ENCODE peak calls at places on chromosomes 6 and 20, in eight cellular contexts. R is NCI-H1694 treated with DMSO at 0.1 percent for 48 hours, K is hepatic stellate cell, P is D341Med, U is head of caudate nucleus, L is Ammon's horn, F is Panc1, I is LoVo. C is an unnamed sample.

GRCh38 chr6:119517428-119517827 is 167.9 kb upstream of the MAN1A1 start:
- DNase-seq in F (no peak), I (no peak), K (no peak), P (no peak), R (no peak), L (no peak), U (no peak), C (no peak)

GRCh38 chr20:49583669-49584417 is 15.9 kb upstream of the PTGIS start:
- DNase-seq in L (peak; percentile 16), R (peak; percentile 87), P (no peak), K (peak; percentile 80), F (peak; percentile 13), I (peak; percentile 44), U (no peak), C (peak; percentile 47)

GRCh38 chr6:170284126-170284773 is 6.6 kb downstream of the DLL1 start:
- DNase-seq in I (no peak), P (no peak), U (peak; percentile 21), R (no peak), F (no peak), L (no peak), K (no peak), C (no peak)

GRCh38 chr6:85126448-85127178 is 323.3 kb upstream of the NT5E start:
- DNase-seq in K (peak; percentile 10), U (peak; percentile 59), R (no peak), P (peak; percentile 67), I (peak; percentile 45), F (no peak), L (peak; percentile 57), C (no peak)

GRCh38 chr6:363909-364308 is 27.6 kb upstream of the IRF4 start:
- DNase-seq in P (no peak), I (no peak), R (no peak), U (no peak), L (no peak), K (no peak), F (no peak), C (no peak)

GRCh38 chr20:42530855-42531674 is 658.6 kb downstream of the PTPRT start:
- DNase-seq in L (peak; percentile 60), R (peak; percentile 5), I (peak; percentile 43), U (no peak), P (peak; percentile 60), K (no peak), F (peak; percentile 25), C (peak; percentile 61)

GRCh38 chr6:34383651-34384304 is 8.7 kb downstream of the NUDT3 start:
- DNase-seq in I (no peak), U (no peak), R (no peak), K (no peak), P (no peak), L (no peak), F (no peak), C (no peak)

GRCh38 chr6:27062755-27063154 is 184.7 kb upstream of the PRSS16 start:
- DNase-seq in P (no peak), I (no peak), K (no peak), U (no peak), F (no peak), L (no peak), R (no peak), C (no peak)

GRCh38 chr20:51019598-51020592 is 3.0 kb downstream of the KCNG1 start:
- DNase-seq in R (no peak), I (no peak), F (no peak), L (no peak), U (no peak), K (no peak), P (peak; percentile 63), C (no peak)

GRCh38 chr6:113588646-113589045 is 268.5 kb upstream of the MARCKS start:
- DNase-seq in R (no peak), F (no peak), K (no peak), U (no peak), P (no peak), I (no peak), L (no peak), C (no peak)

GRCh38 chr6:29834564-29835436 is 7.2 kb downstream of the HLA-G start:
- DNase-seq in F (no peak), L (peak; percentile 6), K (no peak), R (peak; percentile 1), U (peak; percentile 77), P (peak; percentile 52), I (peak; percentile 20), C (no peak)

GRCh38 chr6:150269857-150270223 is 99.0 kb upstream of the IYD start:
- DNase-seq in L (no peak), I (peak; percentile 55), F (no peak), U (no peak), K (no peak), P (no peak), R (no peak), C (no peak)

GRCh38 chr6:7087491-7087979 is 20.2 kb upstream of the RREB1 start:
- DNase-seq in I (peak; percentile 77), P (no peak), F (no peak), U (no peak), L (no peak), K (no peak), R (no peak), C (no peak)

GRCh38 chr20:14117768-14118167 is 122.5 kb downstream of the MACROD2 start:
- DNase-seq in F (no peak), U (no peak), P (no peak), R (no peak), L (no peak), K (no peak), I (no peak), C (no peak)

GRCh38 chr6:133890941-133891813 is 2.3 kb downstream of the TCF21 start:
- DNase-seq in P (peak; percentile 59), I (peak; percentile 25), R (peak; percentile 21), U (no peak), K (peak; percentile 64), L (peak; percentile 30), F (no peak), C (peak; percentile 1)

GRCh38 chr6:134287863-134288537 is 29.9 kb downstream of the SGK1 start:
- DNase-seq in P (no peak), F (no peak), R (no peak), L (no peak), I (no peak), K (no peak), U (no peak), C (no peak)

GRCh38 chr6:105135056-105135455 is 44.8 kb downstream of the POPDC3 start:
- DNase-seq in P (peak; percentile 30), L (peak; percentile 9), F (peak; percentile 20), K (peak; percentile 28), U (no peak), I (no peak), R (peak; percentile 17), C (peak; percentile 25)

GRCh38 chr6:170291271-170292110 is 613 bp upstream of the DLL1 start:
- DNase-seq in R (peak; percentile 37), F (no peak), L (peak; percentile 94), I (no peak), K (no peak), P (no peak), U (peak; percentile 88), C (peak; percentile 67)

GRCh38 chr6:143058987-143059386 is 1.7 kb upstream of the AIG1 start:
- DNase-seq in L (peak; percentile 35), P (no peak), K (no peak), R (no peak), U (peak; percentile 26), I (peak; percentile 27), F (no peak), C (no peak)

GRCh38 chr6:31580446-31580755 is 1.8 kb downstream of the LTB start:
- DNase-seq in U (no peak), I (no peak), R (no peak), F (no peak), L (no peak), P (no peak), K (no peak), C (no peak)

GRCh38 chr6:137432054-137432545 is 62.1 kb downstream of the OLIG3 start:
- DNase-seq in I (no peak), L (peak; percentile 29), P (no peak), K (no peak), F (no peak), R (peak; percentile 91), U (no peak), C (no peak)

GRCh38 chr6:142886431-142887170 is 58.4 kb downstream of the HIVEP2 start:
- DNase-seq in P (no peak), L (peak; percentile 62), R (peak; percentile 4), I (peak; percentile 31), K (no peak), U (no peak), F (no peak), C (no peak)

GRCh38 chr20:23327617-23328333 is 22.8 kb upstream of the NXT1 start:
- DNase-seq in P (no peak), I (no peak), L (no peak), U (no peak), K (no peak), R (no peak), F (no peak), C (no peak)

GRCh38 chr6:135451617-135452190 is 45.8 kb downstream of the AHI1 start:
- DNase-seq in L (no peak), P (peak; percentile 19), F (peak; percentile 15), K (no peak), R (peak; percentile 29), U (no peak), I (peak; percentile 47), C (no peak)